ENCODE peak calls at places on chromosomes 5 and 9, in eight cellular contexts. B is lower leg skin, X is H1, H is uterus, O is IMR-90, E is GM12891, J is heart left ventricle, A is A549. N is an unnamed sample.

GRCh38 chr9:137396227-137396626 is 26.7 kb downstream of the EXD3 start:
- DNase-seq in X (no peak), O (peak), B (no peak), H (no peak), J (no peak), E (no peak), A (peak), N (peak)

GRCh38 chr5:115100556-115100955 is 69.2 kb downstream of the TRIM36 start:
- DNase-seq in B (no peak), E (no peak), H (no peak), A (no peak), O (no peak), J (no peak), X (no peak), N (no peak)

GRCh38 chr9:99269429-99269828 is 47.3 kb downstream of the SEC61B start:
- DNase-seq in B (no peak), H (no peak), O (peak), J (no peak), X (no peak), E (no peak), A (no peak), N (no peak)

GRCh38 chr9:90611568-90611967 is 31.1 kb downstream of the DIRAS2 start:
- DNase-seq in J (no peak), O (no peak), H (no peak), X (no peak), B (no peak), A (no peak), E (no peak), N (no peak)

GRCh38 chr5:106843812-106844416 is 826.8 kb downstream of the EFNA5 start:
- DNase-seq in B (no peak), E (no peak), H (no peak), J (no peak), A (peak), O (no peak), X (no peak), N (peak)

GRCh38 chr5:174825587-174825986 is 101.2 kb downstream of the MSX2 start:
- DNase-seq in B (no peak), J (no peak), E (no peak), X (no peak), A (no peak), O (peak), H (no peak), N (no peak)

GRCh38 chr5:179301796-179302195 is 43.5 kb downstream of the ADAMTS2 start:
- DNase-seq in H (peak), A (no peak), J (peak), B (peak), X (no peak), E (no peak), O (no peak), N (no peak)

GRCh38 chr9:90300901-90301688 is 341.5 kb downstream of the DIRAS2 start:
- DNase-seq in A (peak), O (peak), H (peak), E (no peak), X (peak), J (peak), B (no peak), N (peak)

GRCh38 chr5:14364096-14364495 is 217.5 kb upstream of the OTULINL start:
- DNase-seq in H (no peak), J (no peak), O (no peak), A (no peak), B (no peak), X (no peak), E (no peak), N (no peak)

GRCh38 chr9:38214441-38214840 is 145.4 kb upstream of the SHB start:
- DNase-seq in B (no peak), H (no peak), A (no peak), X (peak), O (no peak), E (no peak), J (no peak), N (no peak)

GRCh38 chr5:1265026-1265425 is 29.8 kb downstream of the TERT start:
- DNase-seq in E (no peak), X (no peak), A (no peak), B (no peak), O (no peak), H (no peak), J (no peak), N (no peak)

GRCh38 chr5:1262381-1262780 is 32.5 kb downstream of the TERT start:
- DNase-seq in X (no peak), A (no peak), J (no peak), H (no peak), B (no peak), O (peak), E (no peak), N (no peak)

GRCh38 chr5:1264211-1264610 is 30.7 kb downstream of the TERT start:
- DNase-seq in X (no peak), O (no peak), E (no peak), B (no peak), H (no peak), J (no peak), A (no peak), N (no peak)

GRCh38 chr5:1259806-1260480 is 34.8 kb downstream of the SLC6A18 start:
- DNase-seq in E (no peak), A (no peak), J (no peak), H (no peak), B (no peak), O (no peak), X (no peak), N (no peak)

DNA sequence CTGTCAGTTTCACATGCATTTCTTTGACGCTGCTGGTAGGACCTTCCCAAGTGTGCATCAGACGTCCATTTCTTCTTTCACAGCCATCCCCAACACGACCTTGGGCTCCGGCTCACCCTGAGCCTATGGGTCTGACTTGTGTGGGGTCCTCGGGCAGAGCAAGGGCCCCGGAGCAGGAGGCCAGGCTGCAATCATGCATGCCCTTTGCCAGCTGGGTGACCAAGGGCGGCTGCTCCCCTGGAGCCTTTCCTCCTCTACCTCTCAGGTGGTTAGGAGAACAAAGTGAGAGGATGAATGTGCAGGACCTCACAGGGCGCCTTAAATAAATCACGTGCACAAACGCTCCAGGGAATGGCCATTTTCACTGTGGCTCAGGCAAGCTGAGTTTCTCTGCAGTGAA is 33.2 kb downstream of the TERT start:
- DNase-seq in J (no peak), B (no peak), X (no peak), O (no peak), E (no peak), A (no peak), H (no peak), N (no peak)
- TF ChIP-seq POLR2A in J (no peak), B (no peak), X (no peak), O (no peak), E (no peak), A (no peak), H (no peak), N (no peak)

DNA sequence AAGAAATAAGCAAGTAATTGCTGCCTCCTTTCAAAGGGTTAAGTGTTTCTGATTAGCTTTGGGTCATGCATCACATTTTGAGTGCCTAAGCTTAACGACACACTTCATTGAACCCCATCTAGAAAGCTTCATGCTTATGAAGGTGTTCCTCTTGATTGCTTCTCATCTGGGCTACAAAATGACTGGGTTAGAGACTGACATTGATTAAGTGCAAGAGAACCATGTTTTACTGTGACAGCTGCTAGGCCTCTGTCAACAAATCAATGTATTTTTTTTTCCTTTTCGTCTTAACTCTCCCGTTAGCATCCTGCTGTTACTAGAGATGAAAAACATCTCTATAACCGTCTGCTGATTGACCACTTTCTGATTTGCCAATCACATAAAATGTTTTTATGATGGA is 725.0 kb downstream of the TLE1 start:
- DNase-seq in A (no peak), O (no peak), X (no peak), E (no peak), J (no peak), B (no peak), H (no peak), N (no peak)
- TF ChIP-seq POLR2A in A (no peak), O (no peak), X (no peak), E (no peak), J (no peak), B (no peak), H (no peak), N (no peak)

DNA sequence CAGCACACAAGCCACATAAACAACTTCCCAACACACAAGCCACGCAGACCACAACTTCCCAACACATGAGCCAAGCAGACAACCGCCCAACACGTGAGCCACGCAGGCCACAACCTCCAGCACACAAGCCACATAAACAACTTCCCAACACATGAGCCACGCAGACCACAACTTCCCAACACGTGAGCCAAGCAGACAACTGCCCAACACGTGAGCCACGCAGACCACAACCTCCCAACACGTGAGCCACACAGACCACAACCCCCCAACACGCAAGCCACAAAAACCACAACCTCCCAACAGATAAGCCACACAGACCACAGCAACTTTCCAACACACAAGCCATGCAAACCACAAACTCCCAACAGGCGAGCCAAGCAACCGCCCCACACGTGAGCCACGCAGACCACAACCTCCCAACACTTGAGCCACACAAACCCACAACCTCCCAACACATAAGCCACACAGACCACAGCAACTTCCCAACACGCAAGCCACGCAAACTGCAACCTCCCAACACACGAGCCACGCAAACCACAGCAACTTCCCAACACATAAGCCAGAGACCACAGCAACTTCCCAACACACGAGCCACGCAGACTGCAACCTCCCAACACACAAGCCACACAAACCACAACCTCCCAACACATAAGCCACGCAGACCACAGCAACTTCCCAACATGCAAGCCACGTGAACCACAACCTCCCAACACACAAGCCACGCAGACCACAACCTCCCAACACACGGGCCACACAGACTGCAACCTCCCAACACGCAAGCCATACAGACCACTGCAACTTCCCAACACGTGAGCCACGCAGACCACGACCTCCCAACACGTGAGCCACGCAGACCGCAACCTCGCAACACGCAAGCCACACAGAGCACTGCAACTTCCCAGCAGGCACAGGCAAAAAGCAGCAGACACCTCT is 10.1 kb downstream of the BRD9 start:
- DNase-seq in A (no peak), H (no peak), O (no peak), B (no peak), X (no peak), J (peak), E (no peak), N (no peak)
- TF ChIP-seq POLR2A in A (no peak), H (no peak), O (no peak), B (no peak), X (no peak), J (no peak), E (peak), N (no peak)

GRCh38 chr5:125348221-125348692 is 601.8 kb upstream of the ZNF608 start:
- DNase-seq in B (no peak), A (no peak), O (no peak), H (no peak), J (no peak), X (peak), E (no peak), N (no peak)
- TF ChIP-seq POLR2A in B (no peak), A (no peak), O (no peak), H (no peak), J (no peak), X (no peak), E (no peak), N (no peak)

GRCh38 chr5:104385901-104386300 is 823.3 kb upstream of the NUDT12 start:
- DNase-seq in A (peak), E (no peak), H (no peak), O (no peak), X (no peak), J (no peak), B (no peak), N (no peak)
- TF ChIP-seq POLR2A in A (no peak), E (no peak), H (no peak), O (no peak), X (no peak), J (no peak), B (no peak), N (no peak)

DNA sequence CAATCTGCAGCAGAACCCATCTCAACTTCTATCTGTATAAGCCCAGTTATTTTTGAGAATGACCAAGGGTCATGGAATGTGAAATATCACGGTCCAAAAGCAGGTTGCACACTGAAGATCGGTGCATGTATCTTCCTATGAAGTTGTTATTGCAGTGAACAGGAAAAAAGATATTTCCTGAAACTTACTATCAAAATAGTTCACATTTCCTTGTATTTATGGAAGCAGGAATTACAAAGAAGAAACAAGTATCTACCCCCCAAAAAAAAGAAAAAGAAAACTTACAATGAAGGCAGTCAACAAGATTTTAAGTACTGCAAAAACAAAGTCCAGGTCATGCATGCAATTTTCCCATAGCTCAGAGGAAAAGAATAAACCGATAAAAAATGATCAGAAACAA is 70.0 kb downstream of the MPDZ start:
- DNase-seq in A (no peak), J (no peak), B (no peak), E (no peak), O (no peak), H (no peak), X (no peak), N (no peak)
- TF ChIP-seq POLR2A in A (no peak), J (no peak), B (no peak), E (no peak), O (no peak), H (no peak), X (no peak), N (no peak)

DNA sequence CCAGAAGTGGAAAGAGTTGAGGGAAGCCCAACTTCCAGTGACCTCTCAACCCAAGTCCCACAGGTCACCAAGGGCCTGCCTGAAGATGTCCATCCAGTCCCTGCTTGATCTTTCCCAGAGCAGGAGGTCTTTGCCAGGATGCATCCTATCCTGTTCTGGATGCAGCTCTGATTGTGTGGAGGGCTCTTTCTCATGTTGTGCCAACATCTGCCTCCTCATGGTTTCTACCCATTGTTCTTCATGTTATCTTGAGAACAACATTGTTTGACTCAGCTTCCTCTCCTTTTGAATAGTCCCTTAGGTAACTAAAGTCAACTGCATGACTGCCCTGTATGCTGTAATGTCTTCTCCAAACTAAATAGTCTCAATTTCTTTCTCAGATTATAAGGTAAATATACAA is 169.3 kb downstream of the CCDC192 start:
- DNase-seq in E (no peak), J (no peak), B (no peak), X (no peak), O (no peak), H (no peak), A (no peak), N (no peak)
- TF ChIP-seq POLR2A in E (no peak), J (no peak), B (no peak), X (no peak), O (no peak), H (no peak), A (no peak), N (no peak)

GRCh38 chr5:75367401-75367800 is 30.4 kb downstream of the HMGCR start:
- DNase-seq in B (no peak), O (peak), J (no peak), X (no peak), H (no peak), E (no peak), A (no peak), N (no peak)

GRCh38 chr5:75365740-75366139 is 28.7 kb downstream of the HMGCR start:
- DNase-seq in H (no peak), J (no peak), O (peak), X (no peak), E (no peak), B (no peak), A (no peak), N (no peak)

GRCh38 chr5:75364571-75365280 is 27.7 kb downstream of the HMGCR start:
- DNase-seq in J (no peak), E (no peak), B (no peak), O (no peak), A (no peak), X (no peak), H (no peak), N (no peak)

GRCh38 chr5:75368391-75368790 is 31.4 kb downstream of the HMGCR start:
- DNase-seq in X (no peak), B (no peak), J (no peak), H (no peak), E (no peak), O (peak), A (no peak), N (no peak)

GRCh38 chr5:75366787-75367186 is 29.8 kb downstream of the HMGCR start:
- DNase-seq in J (no peak), O (no peak), A (no peak), E (no peak), X (no peak), H (no peak), B (no peak), N (no peak)
- TF ChIP-seq POLR2A in J (no peak), O (no peak), A (no peak), E (no peak), X (no peak), H (no peak), B (no peak), N (no peak)

GRCh38 chr5:150401376-150402201 is 11.1 kb downstream of the CD74 start:
- DNase-seq in E (no peak), O (no peak), J (no peak), A (no peak), B (no peak), X (no peak), H (no peak), N (no peak)
- TF ChIP-seq POLR2A in E (peak), O (no peak), J (no peak), A (no peak), B (no peak), X (no peak), H (no peak), N (no peak)

DNA sequence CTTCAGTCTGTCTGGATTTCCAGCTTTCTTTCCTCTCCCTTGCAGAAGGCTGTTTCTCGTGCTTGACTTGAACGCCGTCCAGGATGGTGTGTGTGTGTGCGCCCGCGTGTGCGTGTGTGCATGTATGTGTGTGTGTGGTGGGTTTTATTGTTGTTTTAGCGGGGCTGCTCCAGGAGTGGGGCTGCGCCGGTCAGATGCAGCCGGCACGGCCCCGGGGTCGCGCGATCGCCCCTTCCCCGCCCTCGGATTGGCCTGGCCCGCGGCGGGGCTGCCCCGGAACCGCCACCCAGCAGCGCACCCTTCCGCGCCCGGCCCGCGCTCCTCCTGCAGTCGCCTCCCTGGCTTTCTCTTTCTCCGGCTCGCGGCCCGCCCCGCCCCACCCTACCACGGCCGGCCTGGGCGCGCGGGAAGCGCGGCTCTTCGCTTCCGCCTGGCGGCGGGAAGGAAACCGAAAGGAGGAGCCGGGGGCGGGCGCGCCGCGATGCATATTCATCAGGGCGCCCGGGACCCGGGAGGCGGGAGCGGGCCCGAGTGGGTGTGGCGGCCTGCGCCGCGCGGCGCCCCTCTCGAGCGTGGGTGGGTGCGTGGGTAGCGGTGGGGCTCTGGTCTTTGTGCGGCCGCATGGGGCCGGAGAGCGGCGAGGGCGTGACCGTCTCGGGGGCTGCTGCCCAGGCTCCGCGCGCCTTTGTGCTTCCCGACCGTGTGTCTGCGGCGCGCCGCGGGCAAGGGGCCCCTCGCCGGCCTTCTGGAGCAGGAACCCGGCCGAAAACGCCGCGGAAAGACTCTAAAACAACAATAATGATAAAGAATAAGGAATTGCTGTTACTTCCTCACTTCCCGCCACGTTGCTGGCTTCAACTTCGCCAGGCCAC is 8.5 kb upstream of the NFIB start:
- DNase-seq in J (peak), B (peak), X (no peak), E (peak), A (peak), H (peak), O (peak), N (peak)
- TF ChIP-seq POLR2A in J (no peak), B (no peak), X (peak), E (no peak), A (peak), H (peak), O (no peak), N (no peak)